ENCODE peak calls at places on chromosome 4, in six cellular contexts. X is GM12878, T is HepG2, M is H1, B is GM12891, Q is K562. H is an unnamed sample.
A peak's percentile ranks its signal among the peaks of the same experiment; 100 is the strongest.

GRCh38 chr4:75705198-75705712 is 19.1 kb upstream of the USO1 start:
- DNase-seq in Q (no peak), M (peak; percentile 67), T (no peak), X (no peak), B (no peak), H (no peak)

GRCh38 chr4:56655627-56656345 is 25.3 kb downstream of the HOPX start:
- DNase-seq in T (no peak), Q (no peak), B (peak; percentile 22), X (no peak), M (peak; percentile 62), H (peak; percentile 15)

GRCh38 chr4:79872738-79873137 is 200.3 kb downstream of the ANTXR2 start:
- DNase-seq in M (no peak), X (no peak), Q (no peak), T (no peak), B (no peak), H (no peak)

GRCh38 chr4:121697626-121698025 is 846 bp upstream of the ANXA5 start:
- DNase-seq in T (no peak), M (no peak), X (no peak), B (no peak), Q (no peak), H (no peak)

GRCh38 chr4:170026253-170026991 is at the start of gene MFAP3L:
- DNase-seq in Q (peak; percentile 94), X (no peak), B (peak; percentile 78), M (peak; percentile 89), T (peak; percentile 63), H (peak; percentile 74)

GRCh38 chr4:8348071-8348470 is 78.5 kb downstream of the HTRA3 start:
- DNase-seq in T (no peak), B (no peak), Q (no peak), X (no peak), M (no peak), H (no peak)

GRCh38 chr4:13540446-13541175 is 3.7 kb downstream of the NKX3-2 start:
- DNase-seq in M (peak; percentile 48), X (no peak), T (no peak), B (no peak), Q (no peak), H (no peak)

GRCh38 chr4:53119685-53120084 is 246.2 kb downstream of the SCFD2 start:
- DNase-seq in M (no peak), X (no peak), B (no peak), Q (no peak), T (peak; percentile 40), H (no peak)

GRCh38 chr4:116358633-116359222 is 726.6 kb downstream of the TRAM1L1 start:
- DNase-seq in B (peak; percentile 16), M (peak; percentile 89), Q (peak; percentile 30), T (peak; percentile 82), X (peak; percentile 44), H (peak; percentile 5)

GRCh38 chr4:82774711-82775171 is 23.9 kb downstream of the SCD5 start:
- DNase-seq in T (no peak), M (no peak), Q (no peak), X (no peak), B (no peak), H (no peak)

GRCh38 chr4:142440093-142440492 is 406.0 kb downstream of the INPP4B start:
- DNase-seq in M (no peak), B (no peak), Q (no peak), T (no peak), X (no peak), H (no peak)

GRCh38 chr4:1411436-1412375 is 5.5 kb upstream of the NKX1-1 start:
- DNase-seq in Q (no peak), T (no peak), M (peak; percentile 49), B (peak; percentile 28), X (no peak), H (peak; percentile 20)

GRCh38 chr4:159655547-159655946 is 552.7 kb downstream of the RAPGEF2 start:
- DNase-seq in X (no peak), M (no peak), T (no peak), Q (no peak), B (no peak), H (no peak)

GRCh38 chr4:80343887-80344286 is 8.4 kb downstream of the CFAP299 start:
- DNase-seq in Q (no peak), M (no peak), T (no peak), X (no peak), B (no peak), H (no peak)

GRCh38 chr4:10061650-10062415 is 40.5 kb upstream of the SLC2A9 start:
- DNase-seq in B (no peak), M (no peak), X (no peak), Q (no peak), T (no peak), H (no peak)

GRCh38 chr4:154643493-154643892 is 31.0 kb upstream of the FGG start:
- DNase-seq in T (no peak), M (no peak), B (no peak), Q (no peak), X (no peak), H (no peak)

GRCh38 chr4:176718881-176719280 is 73.8 kb downstream of the VEGFC start:
- DNase-seq in Q (no peak), X (no peak), T (no peak), B (no peak), M (no peak), H (no peak)

GRCh38 chr4:142567199-142567598 is 278.9 kb downstream of the INPP4B start:
- DNase-seq in M (peak; percentile 49), Q (no peak), B (no peak), X (no peak), T (no peak), H (no peak)

GRCh38 chr4:79134767-79135166 is 191.1 kb downstream of the NAA11 start:
- DNase-seq in Q (no peak), X (no peak), M (no peak), B (no peak), T (no peak), H (no peak)

GRCh38 chr4:82621212-82621611 is 59.4 kb upstream of the TMEM150C start:
- DNase-seq in T (no peak), X (no peak), B (no peak), Q (no peak), M (no peak), H (no peak)

GRCh38 chr4:154738426-154738825 is 5.4 kb upstream of the LRAT start:
- DNase-seq in T (no peak), Q (no peak), M (no peak), B (no peak), X (no peak), H (no peak)

GRCh38 chr4:81392164-81392563 is 79.5 kb downstream of the RASGEF1B start:
- DNase-seq in M (no peak), T (no peak), Q (no peak), X (no peak), B (no peak), H (no peak)

GRCh38 chr4:90030953-90031352 is 96.2 kb upstream of the CCSER1 start:
- DNase-seq in T (no peak), X (no peak), B (no peak), Q (no peak), M (no peak), H (no peak)

GRCh38 chr4:189001283-189001970 is 862.2 kb downstream of the TRIML1 start:
- DNase-seq in B (no peak), Q (no peak), X (no peak), M (no peak), T (no peak), H (no peak)

GRCh38 chr4:14829795-14830194 is 172.5 kb upstream of the CPEB2 start:
- DNase-seq in B (no peak), Q (no peak), T (peak; percentile 39), X (no peak), M (no peak), H (no peak)

GRCh38 chr4:74426101-74426500 is 18.8 kb upstream of the AREG start:
- DNase-seq in B (no peak), M (no peak), T (no peak), Q (no peak), X (no peak), H (no peak)

GRCh38 chr4:16767251-16767650 is 131.2 kb downstream of the LDB2 start:
- DNase-seq in B (no peak), M (no peak), T (no peak), X (no peak), Q (no peak), H (no peak)
- TF ChIP-seq TAF1 in B (no peak), M (no peak), T (no peak), X (no peak), Q (no peak), H (no peak)

DNA sequence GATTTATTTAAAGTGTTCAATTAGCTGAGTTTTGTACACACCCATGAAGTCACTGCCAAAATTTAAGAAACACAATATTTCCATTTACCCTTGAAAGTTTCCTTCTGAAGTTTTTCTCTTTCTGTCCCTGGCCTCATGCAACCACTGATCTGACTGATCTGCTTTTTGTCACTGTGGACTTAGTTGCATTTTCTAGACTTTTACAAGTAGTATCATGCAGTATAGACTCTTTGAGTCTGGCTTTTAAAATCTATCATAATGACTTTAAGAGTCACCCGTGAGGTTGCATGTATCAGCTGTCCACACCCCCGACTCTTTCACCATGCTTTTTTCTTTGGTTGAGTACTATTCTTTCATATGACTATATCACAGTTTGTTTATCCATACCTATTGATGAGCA is 29.0 kb upstream of the PDLIM3 start:
- DNase-seq in T (no peak), M (no peak), X (no peak), B (no peak), Q (no peak), H (no peak)
- TF ChIP-seq POLR2AphosphoS5 in T (no peak), M (no peak), X (no peak), B (no peak), Q (no peak), H (no peak)

GRCh38 chr4:89000844-89001360 is 56.1 kb downstream of the FAM13A start:
- DNase-seq in Q (no peak), T (peak; percentile 44), B (no peak), M (no peak), X (no peak), H (no peak)
- TF ChIP-seq POLR2A in Q (no peak), T (no peak), B (no peak), M (no peak), X (no peak), H (no peak)

GRCh38 chr4:139672732-139673131 is 7.1 kb downstream of the MGST2 start:
- DNase-seq in X (no peak), M (no peak), Q (no peak), B (no peak), T (no peak), H (no peak)

GRCh38 chr4:139675651-139676050 is 10.0 kb downstream of the MGST2 start:
- DNase-seq in T (peak; percentile 40), B (no peak), X (no peak), M (no peak), Q (no peak), H (no peak)

GRCh38 chr4:139676365-139676764 is 10.7 kb downstream of the MGST2 start:
- DNase-seq in X (no peak), Q (no peak), B (no peak), M (no peak), T (no peak), H (no peak)

GRCh38 chr4:139675156-139675555 is 9.5 kb downstream of the MGST2 start:
- DNase-seq in B (no peak), Q (no peak), T (no peak), M (no peak), X (no peak), H (no peak)

DNA sequence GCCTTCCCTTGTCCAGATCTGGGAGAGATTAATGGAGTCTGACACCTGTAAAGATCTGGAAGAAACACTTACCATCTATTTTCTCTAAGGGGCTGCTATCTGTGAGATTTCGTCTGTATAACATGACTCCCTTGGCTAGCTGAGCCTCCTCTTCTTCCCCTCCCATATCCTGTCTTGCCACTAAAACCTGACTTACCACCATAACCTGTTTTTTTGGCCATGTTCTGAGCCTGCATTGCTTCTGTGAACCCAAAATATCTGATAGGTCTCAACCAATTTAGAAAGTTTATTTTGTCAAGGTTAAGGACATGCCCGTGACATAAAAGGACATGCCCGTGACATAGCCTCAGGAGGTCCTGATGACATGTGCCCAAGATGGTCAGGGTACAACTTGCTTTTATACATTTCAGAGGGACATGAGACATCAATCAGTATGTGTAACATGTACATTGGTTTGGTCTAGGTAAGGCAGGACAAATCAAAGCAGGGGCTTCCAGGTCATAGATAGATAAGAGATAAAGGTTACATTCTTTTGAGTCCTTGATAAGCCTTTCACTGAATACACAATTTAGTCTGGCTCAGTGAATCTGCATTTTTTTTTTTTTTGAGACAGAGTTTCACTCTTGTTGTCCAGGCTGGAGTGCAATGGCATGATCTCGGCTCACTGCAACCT is 11.4 kb downstream of the MGST2 start:
- DNase-seq in T (peak; percentile 82), Q (no peak), B (no peak), M (no peak), X (no peak), H (no peak)
- TF ChIP-seq TAF1 in T (no peak), Q (no peak), B (no peak), M (no peak), X (no peak), H (no peak)